ENCODE peak calls at places on chromosomes 4 and X, in seven cellular contexts. X is fibroblast of pulmonary artery, U is GDM1, L is ELF-1, Q is AG04450, M is psoas muscle, C is GM23248. A is an unnamed sample.

GRCh38 chr4:62550106-62550505 is 1350.0 kb downstream of the ADGRL3 start:
- DNase-seq in X (no peak), U (no peak), L (no peak), Q (no peak), M (no peak), C (no peak), A (no peak)

GRCh38 chr4:95637047-95637600 is 88.4 kb upstream of the UNC5C start:
- DNase-seq in X (peak), U (no peak), L (peak), Q (no peak), M (no peak), C (no peak), A (no peak)

GRCh38 chr4:4555916-4556315 is 14.1 kb upstream of the STX18 start:
- DNase-seq in X (peak), U (no peak), L (no peak), Q (peak), M (no peak), C (peak), A (no peak)

GRCh38 chr4:185718578-185719492 is 93.2 kb downstream of the SORBS2 start:
- DNase-seq in X (no peak), U (no peak), L (no peak), Q (no peak), M (no peak), C (no peak), A (no peak)

GRCh38 chr4:4284827-4285618 is 4.9 kb downstream of the LYAR start:
- DNase-seq in X (peak), U (no peak), L (no peak), Q (no peak), M (no peak), C (peak), A (no peak)

GRCh38 chrX:55057691-55058249 is 17.1 kb upstream of the PAGE2B start:
- DNase-seq in X (peak), U (peak), L (no peak), Q (no peak), M (no peak), C (peak), A (peak)

GRCh38 chr4:15240764-15241163 is 187.1 kb upstream of the C1QTNF7 start:
- DNase-seq in X (peak), U (no peak), L (no peak), Q (no peak), M (no peak), C (peak), A (no peak)

GRCh38 chr4:82599336-82599735 is 37.5 kb upstream of the TMEM150C start:
- DNase-seq in X (no peak), U (peak), L (peak), Q (no peak), M (no peak), C (no peak), A (no peak)

GRCh38 chr4:9384126-9384525 is 21.2 kb downstream of the USP17L30 start:
- DNase-seq in X (no peak), U (no peak), L (no peak), Q (no peak), M (no peak), C (no peak), A (no peak)

GRCh38 chr4:26878729-26879415 is 18.2 kb downstream of the STIM2 start:
- DNase-seq in X (peak), U (no peak), L (no peak), Q (no peak), M (no peak), C (peak), A (no peak)

GRCh38 chr4:168589154-168589553 is 92.3 kb downstream of the PALLD start:
- DNase-seq in X (peak), U (no peak), L (peak), Q (no peak), M (no peak), C (peak), A (no peak)

GRCh38 chr4:84647307-84647884 is 64.5 kb downstream of the CDS1 start:
- DNase-seq in X (no peak), U (no peak), L (peak), Q (no peak), M (no peak), C (peak), A (no peak)